ENCODE peak calls at places on chromosomes 16 and 17, in eight cellular contexts. One of them, this sample, is unnamed.

GRCh38 chr17:9226794-9227135 is 205.5 kb downstream of the NTN1 start:
- DNase-seq in GM23338: peak
- DNase-seq in fibroblast of the aortic adventitia: no peak
- DNase-seq in WERI-Rb-1: no peak
- DNase-seq in GM20000: no peak
- DNase-seq in fibroblast of lung: no peak
- DNase-seq in stomach: no peak
- DNase-seq in RWPE1: no peak
- DNase-seq in this sample: no peak

GRCh38 chr16:29995330-29995910 is at the start of gene HIRIP3:
- DNase-seq in stomach: peak
- DNase-seq in GM20000: peak
- DNase-seq in fibroblast of lung: peak
- DNase-seq in GM23338: peak
- DNase-seq in fibroblast of the aortic adventitia: no peak
- DNase-seq in WERI-Rb-1: peak
- DNase-seq in RWPE1: peak
- DNase-seq in this sample: peak

GRCh38 chr16:65418435-65418834 is 296.6 kb upstream of the CDH11 start:
- DNase-seq in stomach: no peak
- DNase-seq in GM23338: no peak
- DNase-seq in WERI-Rb-1: no peak
- DNase-seq in RWPE1: no peak
- DNase-seq in fibroblast of lung: no peak
- DNase-seq in fibroblast of the aortic adventitia: peak
- DNase-seq in GM20000: no peak
- DNase-seq in this sample: no peak

GRCh38 chr17:80872999-80873951 is 118.4 kb upstream of the CHMP6 start:
- DNase-seq in RWPE1: no peak
- DNase-seq in fibroblast of the aortic adventitia: no peak
- DNase-seq in GM20000: no peak
- DNase-seq in WERI-Rb-1: no peak
- DNase-seq in GM23338: peak
- DNase-seq in fibroblast of lung: no peak
- DNase-seq in stomach: no peak
- DNase-seq in this sample: peak

GRCh38 chr16:8863594-8864424 is 5.0 kb downstream of the CARHSP1 start:
- DNase-seq in stomach: peak
- DNase-seq in RWPE1: no peak
- DNase-seq in GM20000: no peak
- DNase-seq in fibroblast of lung: no peak
- DNase-seq in GM23338: peak
- DNase-seq in fibroblast of the aortic adventitia: no peak
- DNase-seq in WERI-Rb-1: no peak
- DNase-seq in this sample: no peak

GRCh38 chr16:8253718-8254117 is 336.6 kb downstream of the TMEM114 start:
- DNase-seq in GM23338: no peak
- DNase-seq in fibroblast of lung: no peak
- DNase-seq in GM20000: no peak
- DNase-seq in RWPE1: no peak
- DNase-seq in WERI-Rb-1: no peak
- DNase-seq in stomach: no peak
- DNase-seq in fibroblast of the aortic adventitia: no peak
- DNase-seq in this sample: no peak

GRCh38 chr16:23323224-23324030 is 21.3 kb downstream of the SCNN1B start:
- DNase-seq in GM23338: no peak
- DNase-seq in stomach: no peak
- DNase-seq in fibroblast of the aortic adventitia: no peak
- DNase-seq in RWPE1: no peak
- DNase-seq in fibroblast of lung: no peak
- DNase-seq in GM20000: peak
- DNase-seq in WERI-Rb-1: no peak
- DNase-seq in this sample: no peak

GRCh38 chr17:31156326-31156725 is 61.5 kb downstream of the NF1 start:
- DNase-seq in fibroblast of lung: peak
- DNase-seq in fibroblast of the aortic adventitia: peak
- DNase-seq in GM20000: no peak
- DNase-seq in RWPE1: no peak
- DNase-seq in WERI-Rb-1: no peak
- DNase-seq in GM23338: no peak
- DNase-seq in stomach: no peak
- DNase-seq in this sample: peak

GRCh38 chr16:47728229-47728628 is 267.1 kb downstream of the PHKB start:
- DNase-seq in GM23338: no peak
- DNase-seq in RWPE1: no peak
- DNase-seq in stomach: no peak
- DNase-seq in fibroblast of the aortic adventitia: no peak
- DNase-seq in fibroblast of lung: no peak
- DNase-seq in GM20000: no peak
- DNase-seq in WERI-Rb-1: no peak
- DNase-seq in this sample: no peak

GRCh38 chr17:71413935-71414334 is 706.9 kb upstream of the SOX9 start:
- DNase-seq in RWPE1: no peak
- DNase-seq in fibroblast of lung: no peak
- DNase-seq in WERI-Rb-1: no peak
- DNase-seq in stomach: no peak
- DNase-seq in fibroblast of the aortic adventitia: no peak
- DNase-seq in GM20000: no peak
- DNase-seq in GM23338: no peak
- DNase-seq in this sample: no peak

GRCh38 chr17:28427372-28427771 is 21.4 kb upstream of the SLC46A1 start:
- DNase-seq in GM20000: no peak
- DNase-seq in GM23338: no peak
- DNase-seq in fibroblast of the aortic adventitia: no peak
- DNase-seq in RWPE1: no peak
- DNase-seq in WERI-Rb-1: no peak
- DNase-seq in fibroblast of lung: peak
- DNase-seq in stomach: no peak
- DNase-seq in this sample: no peak

GRCh38 chr16:74626741-74627416 is 20.0 kb upstream of the GLG1 start:
- DNase-seq in GM20000: peak
- DNase-seq in WERI-Rb-1: no peak
- DNase-seq in fibroblast of the aortic adventitia: peak
- DNase-seq in fibroblast of lung: peak
- DNase-seq in GM23338: no peak
- DNase-seq in stomach: no peak
- DNase-seq in RWPE1: no peak
- DNase-seq in this sample: no peak

GRCh38 chr17:57403241-57403640 is 146.9 kb downstream of the MSI2 start:
- DNase-seq in GM23338: no peak
- DNase-seq in RWPE1: no peak
- DNase-seq in fibroblast of the aortic adventitia: no peak
- DNase-seq in GM20000: no peak
- DNase-seq in fibroblast of lung: no peak
- DNase-seq in stomach: no peak
- DNase-seq in WERI-Rb-1: no peak
- DNase-seq in this sample: no peak

GRCh38 chr16:69193860-69194259 is 6.9 kb downstream of the SNTB2 start:
- DNase-seq in fibroblast of lung: peak
- DNase-seq in fibroblast of the aortic adventitia: peak
- DNase-seq in WERI-Rb-1: peak
- DNase-seq in RWPE1: no peak
- DNase-seq in GM23338: no peak
- DNase-seq in GM20000: no peak
- DNase-seq in stomach: no peak
- DNase-seq in this sample: peak

GRCh38 chr16:57814896-57815295 is 12.6 kb upstream of the KIFC3 start:
- DNase-seq in fibroblast of lung: no peak
- DNase-seq in GM23338: no peak
- DNase-seq in stomach: no peak
- DNase-seq in GM20000: no peak
- DNase-seq in WERI-Rb-1: no peak
- DNase-seq in RWPE1: no peak
- DNase-seq in fibroblast of the aortic adventitia: no peak
- DNase-seq in this sample: no peak

GRCh38 chr17:56717471-56717870 is 116.2 kb downstream of the C17orf67 start:
- DNase-seq in GM20000: no peak
- DNase-seq in WERI-Rb-1: no peak
- DNase-seq in GM23338: no peak
- DNase-seq in fibroblast of the aortic adventitia: no peak
- DNase-seq in fibroblast of lung: no peak
- DNase-seq in RWPE1: peak
- DNase-seq in stomach: no peak
- DNase-seq in this sample: no peak

GRCh38 chr16:4599037-4599436 is 15.7 kb downstream of the UBALD1 start:
- DNase-seq in stomach: no peak
- DNase-seq in fibroblast of lung: no peak
- DNase-seq in GM23338: no peak
- DNase-seq in WERI-Rb-1: no peak
- DNase-seq in fibroblast of the aortic adventitia: no peak
- DNase-seq in GM20000: no peak
- DNase-seq in RWPE1: no peak
- DNase-seq in this sample: no peak

GRCh38 chr17:75289832-75290337 is 652 bp upstream of the SLC25A19 start:
- DNase-seq in stomach: peak
- DNase-seq in fibroblast of the aortic adventitia: peak
- DNase-seq in RWPE1: peak
- DNase-seq in WERI-Rb-1: no peak
- DNase-seq in fibroblast of lung: peak
- DNase-seq in GM23338: peak
- DNase-seq in GM20000: no peak
- DNase-seq in this sample: peak

GRCh38 chr17:75757086-75757681 is 7.8 kb downstream of the GALK1 start:
- DNase-seq in GM23338: no peak
- DNase-seq in GM20000: no peak
- DNase-seq in RWPE1: no peak
- DNase-seq in fibroblast of the aortic adventitia: no peak
- DNase-seq in fibroblast of lung: no peak
- DNase-seq in stomach: no peak
- DNase-seq in WERI-Rb-1: no peak
- DNase-seq in this sample: no peak

GRCh38 chr16:57609541-57610401 is 18.7 kb upstream of the ADGRG1 start:
- DNase-seq in fibroblast of the aortic adventitia: peak
- DNase-seq in GM23338: no peak
- DNase-seq in fibroblast of lung: peak
- DNase-seq in stomach: peak
- DNase-seq in GM20000: peak
- DNase-seq in RWPE1: no peak
- DNase-seq in WERI-Rb-1: no peak
- DNase-seq in this sample: no peak

DNA sequence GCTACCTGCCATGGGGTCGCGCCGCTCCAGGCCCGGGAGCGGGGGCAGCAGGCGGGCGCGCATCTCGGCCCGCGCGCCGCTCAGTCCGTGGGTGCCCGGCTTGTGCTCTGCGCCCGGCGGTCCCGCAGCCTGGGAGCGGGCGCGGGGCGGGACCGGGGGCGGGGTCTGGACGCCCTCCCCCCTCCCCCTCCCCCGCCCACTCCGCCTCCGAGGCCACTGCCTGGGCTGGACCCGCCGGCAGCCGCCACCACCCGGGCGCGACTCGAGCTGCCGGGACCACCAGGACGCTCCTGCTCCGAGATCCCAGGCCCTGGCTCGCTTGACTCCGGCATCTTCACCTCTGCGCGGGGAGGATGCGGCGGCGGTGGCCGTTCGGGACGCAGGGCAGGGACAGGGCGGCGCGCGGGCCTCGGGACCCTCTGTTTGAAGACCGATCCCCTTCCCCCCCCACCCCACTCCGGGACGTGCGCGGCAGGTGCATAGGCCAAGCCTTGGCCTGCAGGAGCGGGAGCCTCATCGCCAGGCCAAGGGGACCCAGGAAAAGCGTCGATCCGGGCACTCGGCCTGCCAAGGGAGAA is at the start of gene HS3ST6:
- DNase-seq in GM23338: peak
- DNase-seq in WERI-Rb-1: no peak
- DNase-seq in fibroblast of lung: no peak
- DNase-seq in GM20000: no peak
- DNase-seq in RWPE1: no peak
- DNase-seq in fibroblast of the aortic adventitia: no peak
- DNase-seq in stomach: no peak
- DNase-seq in this sample: no peak
- TF ChIP-seq CTCF in GM23338: no peak
- TF ChIP-seq CTCF in WERI-Rb-1: no peak
- TF ChIP-seq CTCF in fibroblast of lung: no peak
- TF ChIP-seq CTCF in GM20000: no peak
- TF ChIP-seq CTCF in RWPE1: no peak
- TF ChIP-seq CTCF in fibroblast of the aortic adventitia: no peak
- TF ChIP-seq CTCF in stomach: no peak
- TF ChIP-seq CTCF in this sample: no peak

GRCh38 chr17:82177761-82178498 is 34.7 kb downstream of the CCDC57 start:
- DNase-seq in fibroblast of lung: no peak
- DNase-seq in GM20000: no peak
- DNase-seq in WERI-Rb-1: no peak
- DNase-seq in RWPE1: no peak
- DNase-seq in stomach: no peak
- DNase-seq in GM23338: no peak
- DNase-seq in fibroblast of the aortic adventitia: no peak
- DNase-seq in this sample: no peak
- TF ChIP-seq CTCF in fibroblast of lung: no peak
- TF ChIP-seq CTCF in GM20000: no peak
- TF ChIP-seq CTCF in WERI-Rb-1: no peak
- TF ChIP-seq CTCF in RWPE1: no peak
- TF ChIP-seq CTCF in stomach: no peak
- TF ChIP-seq CTCF in GM23338: no peak
- TF ChIP-seq CTCF in fibroblast of the aortic adventitia: no peak
- TF ChIP-seq CTCF in this sample: no peak

GRCh38 chr17:19955099-19955498 is 22.5 kb downstream of the AKAP10 start:
- DNase-seq in fibroblast of lung: no peak
- DNase-seq in stomach: no peak
- DNase-seq in WERI-Rb-1: no peak
- DNase-seq in GM20000: no peak
- DNase-seq in RWPE1: no peak
- DNase-seq in GM23338: no peak
- DNase-seq in fibroblast of the aortic adventitia: no peak
- DNase-seq in this sample: no peak
- TF ChIP-seq CTCF in fibroblast of lung: no peak
- TF ChIP-seq CTCF in stomach: no peak
- TF ChIP-seq CTCF in WERI-Rb-1: no peak
- TF ChIP-seq CTCF in GM20000: no peak
- TF ChIP-seq CTCF in RWPE1: no peak
- TF ChIP-seq CTCF in GM23338: no peak
- TF ChIP-seq CTCF in fibroblast of the aortic adventitia: no peak
- TF ChIP-seq CTCF in this sample: no peak

DNA sequence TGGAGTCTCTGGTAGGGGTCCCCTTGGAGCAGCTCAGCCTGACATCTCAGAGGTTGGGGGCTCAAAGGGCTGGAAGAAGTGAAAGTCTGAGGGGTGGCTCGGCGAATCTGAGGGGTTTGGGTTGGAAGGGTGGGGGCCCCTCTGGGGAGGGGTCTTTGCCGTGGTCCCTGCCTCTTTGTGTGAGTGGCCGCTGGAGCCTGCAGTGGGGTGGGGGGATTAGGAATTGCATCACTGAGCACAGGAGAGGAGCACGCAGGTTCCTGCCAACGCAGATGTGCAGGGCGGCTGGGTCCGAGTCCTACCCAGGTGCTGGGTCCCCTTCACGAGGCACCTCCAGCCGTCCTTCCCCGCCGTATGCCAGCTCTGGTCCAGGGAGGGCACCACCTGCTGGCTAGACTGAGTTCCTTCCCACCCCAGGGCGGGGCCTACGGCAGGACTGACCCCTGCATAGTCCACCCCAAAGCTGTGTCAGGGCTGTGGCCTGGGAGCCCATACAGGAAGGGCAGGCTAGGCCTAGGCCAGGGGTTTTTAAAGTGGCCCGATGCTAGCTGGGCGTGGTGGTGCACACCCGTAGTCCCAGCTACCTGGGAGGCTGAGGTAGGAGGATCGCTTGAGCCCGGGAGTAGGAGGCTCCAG is 9.9 kb downstream of the FMNL1 start:
- DNase-seq in RWPE1: no peak
- DNase-seq in WERI-Rb-1: peak
- DNase-seq in GM20000: no peak
- DNase-seq in GM23338: peak
- DNase-seq in stomach: peak
- DNase-seq in fibroblast of the aortic adventitia: no peak
- DNase-seq in fibroblast of lung: no peak
- DNase-seq in this sample: no peak
- TF ChIP-seq CTCF in RWPE1: no peak
- TF ChIP-seq CTCF in WERI-Rb-1: peak
- TF ChIP-seq CTCF in GM20000: peak
- TF ChIP-seq CTCF in GM23338: peak
- TF ChIP-seq CTCF in stomach: no peak
- TF ChIP-seq CTCF in fibroblast of the aortic adventitia: peak
- TF ChIP-seq CTCF in fibroblast of lung: peak
- TF ChIP-seq CTCF in this sample: peak